ENCODE peak calls at places on chromosomes 7 and 10, in ten cellular contexts. X, D, L, H, P, A, J, E, G and V are unnamed samples.

GRCh38 chr10:111824128-111824527 is 359.4 kb downstream of the GPAM start:
- DNase-seq in J (no peak), X (no peak), A (no peak), D (no peak), P (no peak), G (no peak), H (no peak), L (no peak), E (no peak), V (no peak)

GRCh38 chr10:59557642-59558041 is 152.0 kb downstream of the SLC16A9 start:
- DNase-seq in D (no peak), J (no peak), H (no peak), P (no peak), E (no peak), G (no peak), A (no peak), L (no peak), X (no peak), V (peak)

GRCh38 chr7:104862719-104863118 is 151.3 kb upstream of the KMT2E start:
- DNase-seq in H (peak), X (no peak), G (peak), P (peak), A (no peak), E (no peak), D (peak), L (peak), J (no peak), V (peak)

GRCh38 chr10:109961181-109962001 is 38.1 kb upstream of the XPNPEP1 start:
- DNase-seq in E (peak), L (no peak), H (no peak), X (peak), D (peak), P (no peak), G (no peak), J (peak), A (peak), V (peak)

GRCh38 chr7:96962221-96962620 is 43.1 kb upstream of the DLX6 start:
- DNase-seq in E (no peak), X (peak), L (no peak), D (no peak), G (no peak), P (no peak), J (no peak), H (no peak), A (peak), V (no peak)

GRCh38 chr7:157235357-157236018 is 96.8 kb downstream of the UBE3C start:
- DNase-seq in A (peak), J (peak), D (peak), G (no peak), E (peak), H (no peak), L (no peak), X (peak), P (no peak), V (no peak)

GRCh38 chr7:90188281-90188680 is 23.3 kb upstream of the STEAP2 start:
- DNase-seq in L (no peak), P (peak), A (no peak), E (no peak), H (no peak), X (no peak), J (no peak), G (no peak), D (no peak), V (no peak)

GRCh38 chr7:95596183-95597135 is at the start of gene PDK4:
- DNase-seq in E (peak), P (peak), L (peak), X (peak), G (peak), J (peak), D (peak), H (no peak), A (peak), V (peak)

GRCh38 chr7:43648725-43649406 is 66.0 kb downstream of the STK17A start:
- DNase-seq in X (peak), E (peak), G (no peak), J (peak), H (peak), L (no peak), D (peak), A (peak), P (no peak), V (no peak)

GRCh38 chr10:22630229-22631174 is 83.9 kb downstream of the PIP4K2A start:
- DNase-seq in L (peak), G (no peak), J (peak), A (peak), D (peak), H (peak), X (peak), E (no peak), P (no peak), V (no peak)

GRCh38 chr10:19142967-19143366 is 94.4 kb downstream of the MALRD1 start:
- DNase-seq in H (no peak), A (no peak), L (no peak), P (no peak), E (no peak), J (no peak), G (no peak), D (no peak), X (no peak), V (no peak)

GRCh38 chr10:61832866-61833481 is 68.5 kb upstream of the ARID5B start:
- DNase-seq in J (peak), X (peak), G (no peak), P (no peak), H (no peak), D (peak), L (no peak), E (no peak), A (peak), V (no peak)

GRCh38 chr10:52391927-52392602 is 78.0 kb downstream of the DKK1 start:
- DNase-seq in G (no peak), H (no peak), E (no peak), X (no peak), D (no peak), L (no peak), A (no peak), J (no peak), P (no peak), V (no peak)

GRCh38 chr7:39682042-39682441 is 58.7 kb downstream of the RALA start:
- DNase-seq in P (no peak), A (no peak), E (no peak), J (no peak), X (no peak), G (no peak), L (no peak), D (no peak), H (no peak), V (no peak)

GRCh38 chr10:53403688-53404087 is 631.1 kb upstream of the MBL2 start:
- DNase-seq in H (no peak), X (peak), D (no peak), A (peak), J (peak), L (no peak), P (peak), E (peak), G (no peak), V (no peak)

GRCh38 chr10:43078986-43079273 is 2.1 kb downstream of the RET start:
- DNase-seq in D (peak), E (no peak), P (peak), H (peak), A (no peak), J (no peak), G (peak), L (peak), X (no peak), V (peak)

GRCh38 chr10:1393481-1393880 is 337.3 kb downstream of the WDR37 start:
- DNase-seq in G (no peak), X (no peak), J (no peak), A (no peak), E (no peak), D (no peak), L (no peak), P (no peak), H (no peak), V (no peak)

GRCh38 chr7:157006829-157007469 is 3.5 kb downstream of the MNX1 start:
- DNase-seq in H (no peak), D (no peak), G (peak), L (no peak), E (no peak), X (no peak), A (no peak), P (no peak), J (no peak), V (no peak)

GRCh38 chr7:94687810-94688209 is 31.9 kb upstream of the SGCE start:
- DNase-seq in G (no peak), J (peak), A (no peak), H (no peak), X (no peak), P (no peak), D (peak), L (no peak), E (no peak), V (no peak)

GRCh38 chr10:21927601-21928000 is 75.9 kb downstream of the DNAJC1 start:
- DNase-seq in L (no peak), J (peak), D (peak), G (no peak), A (peak), P (no peak), H (no peak), E (peak), X (peak), V (no peak)

GRCh38 chr10:47317251-47317650 is 5.0 kb upstream of the GDF2 start:
- DNase-seq in P (no peak), D (no peak), E (no peak), A (no peak), G (no peak), L (no peak), H (no peak), X (no peak), J (no peak), V (no peak)

GRCh38 chr10:2951235-2951835 is 116.0 kb upstream of the PFKP start:
- DNase-seq in J (no peak), L (no peak), D (no peak), X (no peak), H (no peak), A (no peak), E (no peak), P (no peak), G (no peak), V (no peak)

GRCh38 chr10:71217266-71218045 is 5.1 kb downstream of the UNC5B start:
- DNase-seq in J (no peak), G (no peak), E (no peak), X (no peak), L (no peak), P (peak), A (peak), H (no peak), D (peak), V (peak)

GRCh38 chr10:71291501-71291900 is 27.6 kb upstream of the SLC29A3 start:
- DNase-seq in A (no peak), H (no peak), X (no peak), D (no peak), J (no peak), E (no peak), P (no peak), L (no peak), G (no peak), V (no peak)

GRCh38 chr10:114519306-114519669 is 115.0 kb upstream of the AFAP1L2 start:
- DNase-seq in H (no peak), J (no peak), X (peak), D (peak), G (no peak), E (no peak), A (peak), P (peak), L (no peak), V (no peak)

GRCh38 chr10:114519756-114520288 is 115.5 kb upstream of the AFAP1L2 start:
- DNase-seq in D (peak), L (no peak), P (no peak), H (no peak), G (no peak), A (no peak), E (no peak), X (no peak), J (no peak), V (no peak)

GRCh38 chr10:114520453-114520852 is 116.2 kb upstream of the AFAP1L2 start:
- DNase-seq in H (no peak), G (no peak), A (peak), P (peak), L (no peak), J (peak), X (peak), D (peak), E (peak), V (no peak)

GRCh38 chr10:114517681-114518250 is 113.5 kb upstream of the AFAP1L2 start:
- DNase-seq in X (no peak), G (no peak), P (no peak), J (no peak), D (no peak), E (no peak), H (no peak), A (no peak), L (no peak), V (no peak)

GRCh38 chr10:114518401-114519305 is 114.4 kb upstream of the AFAP1L2 start:
- DNase-seq in D (no peak), L (no peak), X (no peak), J (peak), H (no peak), P (no peak), A (no peak), G (no peak), E (no peak), V (no peak)
- H3K27ac ChIP-seq in D (no peak), L (no peak), X (no peak), J (no peak), H (no peak), P (peak), A (no peak), G (no peak), E (no peak), V (no peak)

GRCh38 chr7:35729061-35729783 is 34.3 kb upstream of the HERPUD2 start:
- DNase-seq in A (no peak), L (peak), D (no peak), G (no peak), H (peak), X (no peak), P (no peak), J (no peak), E (no peak), V (no peak)
- H2AFZ ChIP-seq in A (no peak), L (no peak), D (no peak), G (no peak), H (peak), X (no peak), P (no peak), J (no peak), E (no peak), V (peak)

DNA sequence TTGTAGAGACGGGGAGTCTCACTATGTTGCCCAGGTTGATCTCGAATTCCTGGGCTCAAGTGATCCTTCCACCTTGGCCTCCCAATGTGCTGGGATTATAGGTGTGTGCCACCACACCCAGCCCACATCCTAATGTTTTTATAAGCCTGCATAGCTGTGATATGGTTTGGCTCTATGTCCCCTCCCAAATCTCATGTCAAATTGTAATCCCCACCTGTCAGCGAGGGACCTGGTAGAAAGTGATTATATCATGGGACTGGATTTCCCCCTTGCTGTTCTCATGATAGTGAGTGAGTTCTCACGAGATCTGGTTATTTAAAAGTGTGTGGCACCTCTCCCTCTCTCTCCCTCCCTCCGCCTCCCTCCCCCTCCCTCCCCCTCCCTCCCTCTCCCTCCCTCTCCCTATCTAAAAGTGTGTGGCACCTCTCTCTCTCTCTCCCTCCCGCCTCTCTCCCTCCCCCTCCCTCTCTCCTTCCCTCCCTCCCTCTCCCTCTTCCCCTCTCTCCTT is 13.9 kb downstream of the BAMBI start:
- DNase-seq in X (no peak), G (no peak), L (peak), H (no peak), P (no peak), A (no peak), J (no peak), D (no peak), E (no peak), V (no peak)
- H3K4me2 ChIP-seq in X (no peak), G (no peak), L (no peak), H (no peak), P (no peak), A (no peak), J (no peak), D (no peak), E (no peak), V (no peak)

DNA sequence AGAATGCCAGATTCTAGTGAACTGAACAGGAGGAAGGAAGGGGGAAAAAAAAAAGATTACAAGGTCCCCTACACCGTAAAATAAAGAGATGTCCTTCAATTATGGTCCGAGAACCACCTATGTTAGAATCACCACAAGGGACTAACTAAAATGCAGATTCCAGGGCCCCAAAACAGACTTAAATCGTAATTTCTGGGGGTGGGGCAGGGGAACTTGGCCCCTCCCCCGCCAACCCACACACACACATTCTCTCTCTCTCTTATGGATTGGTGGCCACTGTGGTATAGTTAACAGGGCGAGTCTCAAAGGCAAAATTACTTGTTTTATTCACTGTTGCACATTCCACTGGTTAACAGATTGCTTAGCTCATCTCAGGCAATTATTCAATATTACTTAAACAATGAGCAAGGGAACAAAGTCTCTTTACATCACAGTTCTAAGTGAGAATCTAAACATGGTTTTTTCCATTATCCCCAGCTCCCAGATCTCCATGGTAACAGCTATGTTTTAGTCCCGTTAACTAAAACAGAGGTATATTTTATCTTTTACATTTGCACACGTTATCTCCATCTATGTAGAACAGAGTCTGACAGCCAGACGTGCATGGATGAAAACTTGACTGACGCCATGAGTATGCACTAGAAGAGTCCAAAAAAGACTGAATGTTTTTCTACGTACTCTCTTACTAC is 38.6 kb downstream of the IGF2BP3 start:
- DNase-seq in G (no peak), L (peak), E (no peak), D (no peak), H (peak), P (no peak), J (peak), X (peak), A (peak), V (peak)
- H3K27ac ChIP-seq in G (no peak), L (peak), E (peak), D (peak), H (peak), P (peak), J (no peak), X (peak), A (no peak), V (peak)

DNA sequence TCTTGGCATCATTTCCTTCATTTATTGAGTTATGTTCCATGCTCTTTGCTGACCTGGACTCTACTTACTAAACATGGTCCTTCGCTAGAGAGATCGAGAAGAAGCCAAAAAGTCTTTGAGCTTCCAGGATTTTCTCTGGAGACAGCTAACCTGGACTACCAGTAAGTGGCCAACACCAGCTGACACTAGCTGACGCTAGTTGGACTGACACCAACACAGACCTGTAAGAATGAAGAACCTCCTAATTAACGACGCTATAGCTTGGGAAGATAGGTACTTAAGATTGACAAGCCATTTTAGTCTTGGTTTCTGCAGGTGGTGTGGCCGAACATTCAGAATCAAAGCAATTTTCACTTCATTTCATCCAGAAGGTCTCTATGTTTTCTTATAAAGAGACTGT is 66.4 kb downstream of the GALNT17 start:
- DNase-seq in X (no peak), P (no peak), E (no peak), D (no peak), G (no peak), A (no peak), L (no peak), J (no peak), H (no peak), V (no peak)
- H2AFZ ChIP-seq in X (no peak), P (no peak), E (no peak), D (no peak), G (no peak), A (no peak), L (no peak), J (no peak), H (no peak), V (no peak)

GRCh38 chr10:3990307-3990706 is 205.3 kb upstream of the KLF6 start:
- DNase-seq in L (no peak), J (no peak), A (no peak), P (no peak), E (no peak), G (no peak), X (no peak), D (no peak), H (no peak), V (no peak)

GRCh38 chr10:3992374-3993178 is 207.6 kb upstream of the KLF6 start:
- DNase-seq in X (no peak), A (no peak), H (no peak), P (no peak), J (no peak), E (peak), L (no peak), D (no peak), G (no peak), V (no peak)

GRCh38 chr10:3996697-3997096 is 211.7 kb upstream of the KLF6 start:
- DNase-seq in H (no peak), G (no peak), X (no peak), J (no peak), E (no peak), L (no peak), P (no peak), A (no peak), D (no peak), V (no peak)

GRCh38 chr10:3999642-4000041 is 214.6 kb upstream of the KLF6 start:
- DNase-seq in P (no peak), D (no peak), J (no peak), L (no peak), H (no peak), G (no peak), A (no peak), X (no peak), E (no peak), V (no peak)

GRCh38 chr10:3995302-3996210 is 210.5 kb upstream of the KLF6 start:
- DNase-seq in J (peak), D (peak), E (peak), H (no peak), P (no peak), L (no peak), X (peak), A (peak), G (no peak), V (no peak)
- H3K4me2 ChIP-seq in J (peak), D (peak), E (peak), H (no peak), P (no peak), L (no peak), X (peak), A (no peak), G (no peak), V (no peak)

DNA sequence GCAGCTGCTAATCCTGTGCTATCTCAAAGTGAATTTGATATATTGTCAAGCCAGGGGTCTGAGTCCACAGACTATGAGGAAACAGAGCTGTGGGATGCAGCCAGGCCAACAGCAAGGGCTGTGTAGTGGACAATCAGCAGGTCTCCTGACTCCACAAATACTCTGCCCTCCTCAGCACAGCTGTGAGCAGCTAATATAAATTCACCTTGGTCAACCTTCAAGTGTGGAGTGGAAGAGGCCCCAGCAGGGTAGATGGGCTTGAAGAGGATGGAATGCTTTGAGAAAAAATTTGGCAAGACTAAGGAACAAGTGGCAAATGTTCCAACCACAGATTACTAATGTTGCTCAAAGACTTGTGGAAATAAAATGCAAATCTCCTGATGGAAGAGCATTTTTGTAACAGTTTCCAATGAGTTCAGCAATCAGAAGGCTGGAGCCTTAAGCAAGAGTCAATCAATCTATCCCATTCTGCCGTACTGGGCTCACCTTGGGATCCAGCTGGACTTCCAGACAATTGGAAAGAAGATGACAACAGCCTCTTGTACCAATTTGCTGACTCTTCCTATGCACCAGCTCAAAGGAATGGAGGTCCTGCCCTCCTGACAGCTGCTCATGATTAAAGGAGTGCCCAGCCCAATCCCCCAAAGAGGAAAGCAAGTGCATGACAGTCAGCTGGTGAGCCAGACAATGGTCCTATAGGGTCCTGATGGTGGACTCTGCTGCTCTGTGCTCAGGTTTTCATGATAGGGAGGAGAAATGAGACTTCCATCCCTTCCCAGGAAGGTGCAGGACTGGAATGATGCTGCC is 25.3 kb downstream of the VSTM4 start:
- DNase-seq in D (peak), P (no peak), J (peak), G (no peak), A (peak), X (peak), E (no peak), L (no peak), H (no peak), V (no peak)
- H3K27ac ChIP-seq in D (no peak), P (no peak), J (no peak), G (no peak), A (no peak), X (no peak), E (no peak), L (no peak), H (no peak), V (no peak)